ENCODE peak calls at places on chromosomes 12 and 14, in four cellular contexts. T, V, J and I are unnamed samples. For H3K27me3, the result is how much of the 10 kb centered on the place peaks cover.

GRCh38 chr14:104421401-104421821 is 158.2 kb upstream of the C14orf180 start:
- DNase-seq in J (no peak), T (no peak), V (no peak), I (no peak)

GRCh38 chr14:47720281-47720680 is 44.9 kb upstream of the MDGA2 start:
- DNase-seq in V (no peak), T (no peak), J (no peak), I (no peak)

GRCh38 chr12:64351265-64351664 is 39.3 kb downstream of the C12orf56 start:
- DNase-seq in T (no peak), J (no peak), V (no peak), I (no peak)

GRCh38 chr12:62763319-62763718 is 171.6 kb downstream of the PPM1H start:
- DNase-seq in T (no peak), V (no peak), J (no peak), I (no peak)

GRCh38 chr14:51368721-51369163 is 128.7 kb downstream of the TMX1 start:
- DNase-seq in J (no peak), V (no peak), T (peak), I (peak)

GRCh38 chr12:92629349-92630065 is 73.3 kb upstream of the PLEKHG7 start:
- DNase-seq in T (no peak), V (no peak), J (no peak), I (no peak)

GRCh38 chr14:68916358-68916757 is 62.7 kb downstream of the ACTN1 start:
- DNase-seq in T (no peak), J (no peak), V (no peak), I (no peak)

GRCh38 chr14:51401272-51401671 is 161.2 kb downstream of the TMX1 start:
- DNase-seq in V (no peak), T (peak), J (no peak), I (no peak)

GRCh38 chr12:100574262-100575074 is 984 bp downstream of the GAS2L3 start:
- DNase-seq in V (peak), T (peak), J (no peak), I (no peak)

GRCh38 chr12:85130631-85131030 is 94.5 kb downstream of the LRRIQ1 start:
- DNase-seq in V (no peak), J (no peak), T (no peak), I (no peak)

GRCh38 chr14:81436296-81437138 is 36.4 kb upstream of the STON2 start:
- DNase-seq in J (peak), T (peak), V (peak), I (no peak)

DNA sequence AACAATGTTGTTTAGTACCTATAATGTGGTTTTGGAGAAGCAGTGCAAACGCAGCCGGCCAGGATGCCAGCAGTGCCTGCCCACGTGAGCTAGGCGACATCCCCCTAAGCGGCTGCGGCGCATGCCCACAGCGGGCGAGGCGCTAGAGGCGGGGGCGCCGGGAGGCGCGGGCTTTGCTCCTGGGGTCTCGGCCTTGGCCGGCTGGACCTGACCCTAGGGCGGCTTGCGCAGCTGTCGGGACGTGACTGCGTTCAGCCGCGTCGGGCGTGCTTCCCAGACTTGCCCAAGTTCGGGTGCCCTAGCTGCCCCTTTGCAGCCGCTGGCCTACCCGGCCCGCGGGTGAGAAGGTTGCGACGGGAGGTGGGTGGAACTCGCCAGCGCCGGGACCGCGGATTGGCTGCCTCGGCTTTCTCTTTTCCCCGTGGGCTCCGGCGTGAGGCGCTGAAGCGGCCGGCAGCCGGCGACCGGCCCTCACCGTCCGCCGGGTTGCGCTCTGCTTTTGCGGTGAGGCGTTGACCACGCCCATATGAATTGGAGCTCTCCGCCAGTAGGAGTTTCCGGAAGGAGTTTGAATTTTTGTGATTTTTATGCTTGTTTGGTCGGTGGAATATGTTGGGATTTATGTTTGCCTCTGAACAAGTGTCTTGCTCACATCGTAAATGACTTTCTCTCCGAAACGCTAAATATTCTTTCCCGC is at the start of gene TMEM19:
- DNase-seq in V (peak), J (peak), T (peak), I (peak)
- TF ChIP-seq CTCF in V (peak), J (no peak), T (no peak), I (peak)

DNA sequence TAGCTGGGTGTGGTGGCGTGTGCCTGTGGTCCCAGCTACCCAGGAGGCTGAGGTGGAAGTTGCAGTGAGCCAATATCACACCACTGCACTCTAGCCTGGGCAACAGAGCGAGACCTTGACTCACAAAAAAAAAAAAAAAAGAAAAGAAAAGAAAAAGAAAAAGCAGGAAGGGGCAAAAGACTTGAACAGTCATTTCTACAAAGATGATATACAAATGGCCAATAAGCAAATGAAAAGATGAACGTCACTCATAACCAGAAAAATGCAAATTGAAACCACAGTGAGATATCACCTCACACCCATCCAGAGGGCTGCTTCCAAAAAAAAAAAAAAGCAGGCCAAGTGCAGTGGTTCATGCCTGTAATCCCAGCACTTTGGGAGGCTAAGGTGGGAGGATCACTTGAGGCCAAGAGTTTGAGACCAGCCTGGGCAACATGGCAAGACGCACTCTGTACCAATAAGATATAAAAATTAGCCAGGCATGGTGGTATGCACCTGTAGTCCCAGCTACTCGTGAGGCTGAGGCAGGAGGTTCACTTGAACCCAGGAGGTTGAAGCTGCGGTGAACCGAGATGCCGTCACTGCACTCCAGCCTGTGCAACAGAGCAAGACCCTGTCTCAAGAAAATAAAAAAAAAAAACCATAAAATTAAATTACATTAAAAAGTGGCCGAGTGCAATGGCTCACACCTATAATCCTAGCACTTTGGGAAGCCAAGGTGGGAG is 20.5 kb downstream of the UBC start:
- DNase-seq in J (no peak), V (no peak), T (no peak), I (no peak)
- H3K4me3 ChIP-seq in J (no peak), V (no peak), T (no peak), I (no peak)

GRCh38 chr12:49332891-49333371 is 4.1 kb downstream of the C1QL4 start:
- DNase-seq in J (no peak), T (no peak), V (no peak), I (no peak)

GRCh38 chr12:49332441-49332861 is 4.5 kb downstream of the C1QL4 start:
- DNase-seq in T (no peak), J (no peak), V (no peak), I (no peak)

GRCh38 chr12:49334681-49335080 is 2.3 kb downstream of the C1QL4 start:
- DNase-seq in J (no peak), V (no peak), T (no peak), I (no peak)

GRCh38 chr12:49335118-49335954 is 1.7 kb downstream of the C1QL4 start:
- DNase-seq in J (no peak), V (no peak), T (no peak), I (no peak)

DNA sequence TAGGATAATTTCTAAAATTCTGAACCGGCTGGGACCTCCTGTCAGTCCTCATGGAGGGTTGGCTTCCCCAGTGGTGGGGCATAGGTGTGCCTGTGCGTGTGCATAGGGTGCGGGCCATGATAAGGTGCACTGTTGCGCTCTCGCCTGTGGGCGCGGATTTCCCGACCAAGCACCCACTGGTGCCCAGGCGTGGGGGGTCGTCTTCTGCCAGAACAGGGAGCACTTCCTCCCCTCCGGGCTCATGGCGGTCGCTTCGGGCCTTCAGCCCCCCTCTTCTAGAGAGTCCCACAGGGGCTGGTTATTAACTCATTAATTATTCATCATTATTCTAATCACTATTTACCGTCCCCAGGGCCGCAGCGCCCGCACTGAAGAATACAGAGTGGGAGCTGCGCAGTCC is 2.8 kb downstream of the C1QL4 start:
- DNase-seq in T (no peak), J (no peak), V (no peak), I (no peak)
- H3K27me3 ChIP-seq in T (half or more), J (under half), V (half or more), I (under half)

GRCh38 chr14:76115010-76115422 is 36.7 kb upstream of the GPATCH2L start:
- DNase-seq in T (no peak), V (no peak), J (no peak), I (no peak)
- TF ChIP-seq CTCF in T (no peak), V (no peak), J (no peak), I (no peak)

DNA sequence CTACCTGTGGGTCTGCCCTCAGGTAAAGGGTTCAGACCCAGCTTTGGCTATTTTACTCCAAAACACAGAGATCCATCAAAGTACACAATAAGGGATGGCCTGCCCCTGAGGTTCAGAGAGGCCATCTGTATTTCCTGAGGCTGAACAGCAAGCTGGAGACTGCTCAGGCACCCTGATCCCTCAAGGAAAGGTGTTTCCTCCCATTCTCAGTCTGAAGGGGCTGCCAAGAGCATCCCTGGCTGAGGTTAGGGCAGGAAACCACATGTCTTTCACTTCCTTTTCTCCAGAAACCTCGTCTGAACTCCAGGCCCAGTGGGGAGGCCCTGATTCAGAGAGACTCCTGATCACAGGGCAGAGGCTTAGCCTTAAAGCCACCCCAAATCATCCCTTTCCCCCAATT is 1.5 kb downstream of the RILPL1 start:
- DNase-seq in J (no peak), T (peak), V (no peak), I (no peak)
- H3K4me3 ChIP-seq in J (peak), T (peak), V (peak), I (peak)

GRCh38 chr12:54014315-54015209 is 5.8 kb downstream of the HOXC8 start:
- DNase-seq in V (no peak), J (peak), T (no peak), I (no peak)

GRCh38 chr12:54011665-54012532 is 3.1 kb downstream of the HOXC8 start:
- DNase-seq in J (peak), T (no peak), V (no peak), I (no peak)

GRCh38 chr12:54010972-54011664 is 2.3 kb downstream of the HOXC8 start:
- DNase-seq in J (peak), V (no peak), T (no peak), I (no peak)

GRCh38 chr12:54010053-54010971 is 1.5 kb downstream of the HOXC8 start:
- DNase-seq in J (peak), T (no peak), V (no peak), I (no peak)

DNA sequence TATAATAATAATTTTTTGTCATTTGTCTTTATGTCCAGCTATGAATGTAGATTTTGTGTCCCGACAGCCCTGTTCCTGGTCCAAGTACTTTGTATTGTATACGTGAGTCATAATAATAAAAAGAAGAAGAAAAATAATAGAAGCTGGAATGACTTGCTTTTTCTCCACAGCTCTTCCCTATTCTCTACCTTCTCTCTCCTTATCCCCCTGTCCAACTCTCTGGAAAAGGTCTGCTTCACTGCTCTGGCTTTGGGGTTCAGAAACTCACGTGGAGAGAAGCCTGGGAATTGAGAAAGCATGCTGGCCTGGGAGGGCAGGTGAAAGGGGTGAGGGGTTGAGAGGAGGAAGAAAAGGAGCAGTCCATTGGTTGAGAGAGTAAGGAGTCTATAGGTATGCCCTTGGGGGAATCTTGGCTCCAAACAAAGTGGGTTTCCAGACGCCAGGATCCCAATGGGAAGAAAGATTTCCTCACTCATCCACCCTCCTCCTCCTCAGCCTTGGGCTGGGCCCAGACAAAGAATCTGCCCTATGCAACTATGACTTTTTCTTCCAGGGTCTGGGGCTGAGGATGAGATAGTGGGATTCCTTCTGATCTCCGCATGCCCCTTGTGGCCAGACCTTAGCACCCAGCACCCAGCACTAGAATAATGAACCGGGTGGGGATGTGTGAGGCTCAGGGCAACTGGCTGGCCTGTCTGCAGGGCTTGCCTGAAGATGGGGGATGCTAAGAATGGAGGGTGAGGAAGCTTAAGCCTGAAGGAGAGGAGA is 4.0 kb downstream of the HOXC8 start:
- DNase-seq in T (no peak), V (no peak), J (peak), I (no peak)
- H3K27me3 ChIP-seq in T (half or more), V (half or more), J (under half), I (under half)

DNA sequence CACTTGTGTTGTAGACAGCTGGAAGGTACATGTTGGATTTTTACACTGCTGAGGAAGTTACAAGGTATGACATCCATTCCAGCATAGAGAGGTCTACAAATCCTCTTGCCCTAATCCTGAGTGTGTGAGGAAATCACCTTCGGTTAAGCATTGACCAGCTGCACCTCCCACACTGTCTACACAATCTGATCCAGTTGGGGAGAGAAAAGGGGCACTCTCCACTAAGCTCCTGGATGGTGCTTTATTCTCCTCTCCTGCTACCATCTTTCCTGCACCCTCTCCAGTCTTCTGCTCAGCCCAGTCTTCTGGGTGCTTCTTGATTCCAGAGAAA is at the start of gene OR6J1:
- DNase-seq in J (no peak), V (no peak), T (no peak), I (no peak)
- TF ChIP-seq CTCF in J (no peak), V (no peak), T (no peak), I (no peak)

DNA sequence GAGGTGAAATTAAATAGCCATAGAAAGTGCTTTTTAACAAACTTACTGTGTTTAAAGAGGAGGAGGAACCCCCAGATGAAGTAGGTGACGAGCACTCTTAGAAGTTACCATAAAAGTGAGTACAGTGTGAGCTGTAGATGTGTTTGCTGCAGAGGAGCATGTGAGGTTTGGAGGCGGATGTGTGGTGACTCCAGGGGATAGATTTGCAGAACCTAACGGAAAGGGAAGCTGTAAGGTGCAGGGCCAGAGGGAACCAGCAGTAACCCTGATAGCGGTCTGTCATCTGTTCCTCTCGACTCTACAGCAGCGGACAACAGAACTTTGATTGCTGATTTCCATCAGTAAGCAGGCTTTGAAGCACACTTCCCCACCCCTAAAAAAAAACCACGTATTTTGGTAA is 5.2 kb downstream of the CALM1 start:
- DNase-seq in J (no peak), T (no peak), V (no peak), I (no peak)
- H3K4me3 ChIP-seq in J (peak), T (no peak), V (no peak), I (no peak)